ENCODE peak calls at places on chromosomes 11 and 22, in seven cellular contexts. C is NCI-H1092 treated with DMSO at 0.1 percent for 48 hours; R is RCC 7860; P is hippocampal formation; W is naive thymus-derived CD8-positive, alpha-beta T cell; X is stimulated activated CD8-positive, alpha-beta memory T cell treated with anti-CD3 and anti-CD28 coated beads, Interleukin-4, amount 100 ng/mL, for 48 hours; B is small intestine. A is an unnamed sample.

GRCh38 chr11:78023426-78023825 is 350 bp upstream of the KCTD14 start:
- DNase-seq in X (no peak), W (no peak), P (no peak), B (no peak), R (no peak), C (no peak), A (no peak)

GRCh38 chr11:65591939-65592814 is 3.4 kb downstream of the KCNK7 start:
- DNase-seq in R (no peak), W (no peak), B (peak; percentile 43), X (no peak), P (no peak), C (no peak), A (peak; percentile 69)

GRCh38 chr11:2444301-2445106 is at the start of the genes KCNQ1 and TRPM5:
- DNase-seq in X (peak; percentile 87), W (peak; percentile 66), P (no peak), C (peak; percentile 29), R (no peak), B (peak; percentile 81), A (no peak)

GRCh38 chr11:64207247-64208085 is 945 bp downstream of the FERMT3 start:
- DNase-seq in R (no peak), X (peak; percentile 89), P (no peak), B (peak; percentile 54), W (peak; percentile 72), C (no peak), A (peak; percentile 82)

GRCh38 chr11:35655856-35656255 is 6.7 kb upstream of the TRIM44 start:
- DNase-seq in W (no peak), X (no peak), C (no peak), B (no peak), P (no peak), R (no peak), A (no peak)

GRCh38 chr11:2677127-2677526 is 22.7 kb downstream of the KCNQ1OT1 start:
- DNase-seq in W (no peak), B (no peak), C (no peak), X (no peak), P (no peak), R (no peak), A (no peak)

GRCh38 chr11:12249590-12250260 is 127.6 kb upstream of the PARVA start:
- DNase-seq in B (peak; percentile 63), C (peak; percentile 96), R (no peak), X (no peak), P (no peak), W (no peak), A (no peak)

GRCh38 chr11:60182546-60183330 is at the start of gene MS4A6A:
- DNase-seq in R (no peak), X (no peak), P (no peak), W (no peak), B (no peak), C (no peak), A (no peak)

GRCh38 chr11:46366661-46367161 is 14.8 kb upstream of the MDK start:
- DNase-seq in W (no peak), R (no peak), X (no peak), C (no peak), B (no peak), P (no peak), A (no peak)

GRCh38 chr22:45582955-45583320 is 80.3 kb downstream of the FBLN1 start:
- DNase-seq in P (no peak), X (no peak), B (no peak), W (no peak), R (no peak), C (no peak), A (no peak)

GRCh38 chr11:83006877-83007330 is 64.8 kb downstream of the RAB30 start:
- DNase-seq in X (peak; percentile 42), P (no peak), B (no peak), W (no peak), R (no peak), C (peak; percentile 10), A (no peak)

GRCh38 chr22:37002633-37003032 is 16.6 kb downstream of the TST start:
- DNase-seq in R (no peak), P (no peak), B (no peak), W (no peak), C (no peak), X (no peak), A (no peak)

GRCh38 chr11:107538239-107538638 is 27.3 kb downstream of the ALKBH8 start:
- DNase-seq in P (no peak), X (no peak), W (no peak), R (no peak), B (no peak), C (no peak), A (no peak)

GRCh38 chr11:45754261-45754709 is 50.7 kb upstream of the SLC35C1 start:
- DNase-seq in B (no peak), W (no peak), X (no peak), P (no peak), R (no peak), C (no peak), A (no peak)

GRCh38 chr11:75383246-75383645 is 16.1 kb upstream of the RPS3 start:
- DNase-seq in X (peak; percentile 33), P (no peak), C (no peak), B (no peak), R (no peak), W (peak; percentile 27), A (no peak)

GRCh38 chr22:39473856-39474255 is 17.0 kb downstream of the MGAT3 start:
- DNase-seq in P (no peak), C (no peak), W (no peak), X (no peak), R (no peak), B (peak; percentile 72), A (no peak)

GRCh38 chr11:85776951-85777602 is 33.9 kb downstream of the SYTL2 start:
- DNase-seq in C (no peak), W (no peak), X (no peak), B (no peak), R (no peak), P (no peak), A (no peak)

GRCh38 chr11:130404727-130405126 is 23.7 kb downstream of the ADAMTS8 start:
- DNase-seq in R (no peak), P (no peak), X (no peak), C (no peak), B (no peak), W (no peak), A (peak; percentile 37)

GRCh38 chr11:9039194-9039593 is 35.4 kb upstream of the NRIP3 start:
- DNase-seq in P (no peak), C (no peak), B (no peak), W (no peak), X (no peak), R (peak; percentile 69), A (peak; percentile 21)

GRCh38 chr11:9138612-9139579 is 47.5 kb upstream of the SCUBE2 start:
- DNase-seq in B (no peak), X (no peak), P (no peak), C (peak; percentile 98), W (no peak), R (peak; percentile 64), A (peak; percentile 92)

GRCh38 chr11:79265756-79266322 is 175.0 kb downstream of the TENM4 start:
- DNase-seq in B (peak; percentile 27), W (no peak), R (no peak), C (no peak), P (no peak), X (no peak), A (peak; percentile 76)

GRCh38 chr11:47204633-47204989 is 10.2 kb upstream of the DDB2 start:
- DNase-seq in W (no peak), B (no peak), C (no peak), P (no peak), X (no peak), R (peak; percentile 14), A (peak; percentile 70)

GRCh38 chr11:14075118-14075601 is 112.6 kb downstream of the SPON1 start:
- DNase-seq in W (peak; percentile 73), P (no peak), C (no peak), R (no peak), X (peak; percentile 61), B (peak; percentile 59), A (peak; percentile 59)

GRCh38 chr11:63554901-63555218 is 8.3 kb downstream of the PLAAT2 start:
- DNase-seq in C (no peak), R (no peak), X (no peak), B (no peak), W (no peak), P (no peak), A (no peak)

GRCh38 chr11:2587976-2588748 is 111.6 kb downstream of the KCNQ1OT1 start:
- DNase-seq in C (no peak), W (no peak), P (no peak), R (no peak), X (peak; percentile 11), B (no peak), A (no peak)

GRCh38 chr22:49035818-49036457 is 791.7 kb downstream of the BRD1 start:
- DNase-seq in P (no peak), X (no peak), W (no peak), C (no peak), R (no peak), B (no peak), A (no peak)

GRCh38 chr11:94739331-94739730 is 28.8 kb upstream of the AMOTL1 start:
- DNase-seq in W (no peak), C (no peak), P (no peak), B (no peak), R (no peak), X (no peak), A (no peak)

GRCh38 chr11:120064341-120064740 is 73.6 kb downstream of the TRIM29 start:
- DNase-seq in X (no peak), W (no peak), C (no peak), P (no peak), B (no peak), R (no peak), A (no peak)

GRCh38 chr11:66637557-66638176 is 836 bp upstream of the RBM4 start:
- DNase-seq in W (no peak), C (no peak), B (no peak), X (no peak), P (no peak), R (no peak), A (no peak)

GRCh38 chr11:14972581-14973490 is 685 bp upstream of the CALCA start:
- DNase-seq in C (peak; percentile 75), B (no peak), R (no peak), P (no peak), W (no peak), X (no peak), A (no peak)

GRCh38 chr22:50035976-50036375 is 22.1 kb downstream of the TTLL8 start:
- DNase-seq in B (no peak), W (no peak), C (no peak), R (no peak), X (no peak), P (no peak), A (no peak)

GRCh38 chr11:76030286-76030685 is 176.0 kb downstream of the WNT11 start:
- DNase-seq in W (no peak), P (no peak), C (no peak), X (no peak), R (no peak), B (no peak), A (peak; percentile 21)